ENCODE peak calls at places on chromosomes 13 and 19, in five cellular contexts. Z is HepG2, P is sigmoid colon, S is A549, E is heart left ventricle. F is an unnamed sample.
A peak's percentile ranks its signal among the peaks of the same experiment; 100 is the strongest.

GRCh38 chr19:56291857-56292256 is 19.3 kb downstream of the EDDM13 start:
- DNase-seq in Z (no peak), P (no peak), S (no peak), E (no peak), F (no peak)

GRCh38 chr19:1616875-1617274 is 11.6 kb upstream of the UQCR11 start:
- DNase-seq in Z (no peak), P (no peak), S (no peak), E (no peak), F (no peak)

GRCh38 chr13:80168089-80168850 is 172.7 kb downstream of the SPRY2 start:
- DNase-seq in Z (no peak), P (no peak), S (no peak), E (peak; percentile 9), F (no peak)

GRCh38 chr13:30551194-30551593 is 66.5 kb upstream of the USPL1 start:
- DNase-seq in Z (peak; percentile 29), P (no peak), S (no peak), E (no peak), F (no peak)

GRCh38 chr19:44596428-44597130 is 16.8 kb upstream of the IGSF23 start:
- DNase-seq in Z (peak; percentile 79), P (no peak), S (peak; percentile 68), E (no peak), F (no peak)

GRCh38 chr19:3250675-3251074 is 26.2 kb downstream of the CELF5 start:
- DNase-seq in Z (peak; percentile 13), P (no peak), S (no peak), E (no peak), F (no peak)

GRCh38 chr19:48591021-48591420 is 15.5 kb upstream of the SPACA4 start:
- DNase-seq in Z (no peak), P (no peak), S (no peak), E (no peak), F (no peak)

GRCh38 chr13:74191036-74191809 is 57.0 kb upstream of the KLF12 start:
- DNase-seq in Z (no peak), P (no peak), S (no peak), E (no peak), F (no peak)

GRCh38 chr13:77751513-77752456 is 54.3 kb downstream of the SLAIN1 start:
- DNase-seq in Z (peak; percentile 41), P (no peak), S (peak; percentile 6), E (peak; percentile 12), F (peak; percentile 17)

GRCh38 chr19:18541258-18541991 is 1.9 kb downstream of the FKBP8 start:
- DNase-seq in Z (no peak), P (no peak), S (no peak), E (no peak), F (no peak)

GRCh38 chr13:28059214-28059613 is 41.2 kb downstream of the FLT3 start:
- DNase-seq in Z (peak; percentile 48), P (no peak), S (peak; percentile 33), E (no peak), F (no peak)

GRCh38 chr13:79432086-79432485 is 26.0 kb upstream of the RBM26 start:
- DNase-seq in Z (no peak), P (no peak), S (no peak), E (no peak), F (no peak)

GRCh38 chr19:45340899-45341453 is 426 bp downstream of the KLC3 start:
- DNase-seq in Z (no peak), P (no peak), S (no peak), E (no peak), F (no peak)

GRCh38 chr13:112931028-112931934 is 37.7 kb upstream of the MCF2L start:
- DNase-seq in Z (peak; percentile 59), P (peak; percentile 47), S (peak; percentile 50), E (no peak), F (no peak)

GRCh38 chr19:30161770-30162169 is 210.4 kb upstream of the ZNF536 start:
- DNase-seq in Z (no peak), P (no peak), S (no peak), E (no peak), F (no peak)

GRCh38 chr19:6498294-6499036 is 3.6 kb downstream of the TUBB4A start:
- DNase-seq in Z (no peak), P (no peak), S (no peak), E (no peak), F (no peak)

GRCh38 chr13:30957258-30957943 is 24.9 kb downstream of the TEX26 start:
- DNase-seq in Z (no peak), P (no peak), S (no peak), E (no peak), F (no peak)

GRCh38 chr19:13974073-13974472 is 21.8 kb downstream of the DCAF15 start:
- DNase-seq in Z (no peak), P (no peak), S (no peak), E (no peak), F (no peak)

GRCh38 chr19:2167896-2168618 is 4.3 kb downstream of the DOT1L start:
- DNase-seq in Z (peak; percentile 24), P (peak; percentile 78), S (no peak), E (peak; percentile 85), F (peak; percentile 59)

GRCh38 chr13:93086329-93086728 is 140.3 kb upstream of the GPC6 start:
- DNase-seq in Z (peak; percentile 30), P (no peak), S (no peak), E (no peak), F (no peak)

GRCh38 chr19:14019100-14019499 is 8.8 kb upstream of the RLN3 start:
- DNase-seq in Z (no peak), P (no peak), S (no peak), E (no peak), F (no peak)

GRCh38 chr19:19113040-19113541 is 25.2 kb downstream of the TMEM161A start:
- DNase-seq in Z (peak; percentile 75), P (no peak), S (no peak), E (no peak), F (no peak)

GRCh38 chr13:99558570-99559180 is 57.4 kb downstream of the TM9SF2 start:
- DNase-seq in Z (peak; percentile 54), P (no peak), S (no peak), E (no peak), F (no peak)

GRCh38 chr13:63512095-63512494 is 2096.4 kb upstream of the PCDH20 start:
- DNase-seq in Z (no peak), P (no peak), S (no peak), E (no peak), F (no peak)

GRCh38 chr19:16002380-16002779 is 53.6 kb downstream of the OR10H4 start:
- DNase-seq in Z (no peak), P (no peak), S (no peak), E (no peak), F (no peak)

GRCh38 chr13:21434588-21434987 is 24.5 kb downstream of the ZDHHC20 start:
- DNase-seq in Z (no peak), P (no peak), S (no peak), E (no peak), F (no peak)
- H3K27ac ChIP-seq in Z (no peak overlapping the region), P (no peak overlapping the region), S (no peak overlapping the region), E (peak overlapping the region; percentile 79), F (no peak overlapping the region)

GRCh38 chr13:26423634-26424033 is 133.8 kb upstream of the WASF3 start:
- DNase-seq in Z (no peak), P (peak; percentile 92), S (no peak), E (peak; percentile 17), F (peak; percentile 66)

GRCh38 chr13:26424181-26424580 is 133.3 kb upstream of the WASF3 start:
- DNase-seq in Z (no peak), P (peak; percentile 66), S (no peak), E (peak; percentile 26), F (no peak)

GRCh38 chr13:26425439-26426358 is 131.8 kb upstream of the WASF3 start:
- DNase-seq in Z (peak; percentile 34), P (peak; percentile 72), S (no peak), E (no peak), F (peak; percentile 29)

GRCh38 chr13:26422036-26422435 is 135.4 kb upstream of the WASF3 start:
- DNase-seq in Z (no peak), P (no peak), S (no peak), E (no peak), F (no peak)

DNA sequence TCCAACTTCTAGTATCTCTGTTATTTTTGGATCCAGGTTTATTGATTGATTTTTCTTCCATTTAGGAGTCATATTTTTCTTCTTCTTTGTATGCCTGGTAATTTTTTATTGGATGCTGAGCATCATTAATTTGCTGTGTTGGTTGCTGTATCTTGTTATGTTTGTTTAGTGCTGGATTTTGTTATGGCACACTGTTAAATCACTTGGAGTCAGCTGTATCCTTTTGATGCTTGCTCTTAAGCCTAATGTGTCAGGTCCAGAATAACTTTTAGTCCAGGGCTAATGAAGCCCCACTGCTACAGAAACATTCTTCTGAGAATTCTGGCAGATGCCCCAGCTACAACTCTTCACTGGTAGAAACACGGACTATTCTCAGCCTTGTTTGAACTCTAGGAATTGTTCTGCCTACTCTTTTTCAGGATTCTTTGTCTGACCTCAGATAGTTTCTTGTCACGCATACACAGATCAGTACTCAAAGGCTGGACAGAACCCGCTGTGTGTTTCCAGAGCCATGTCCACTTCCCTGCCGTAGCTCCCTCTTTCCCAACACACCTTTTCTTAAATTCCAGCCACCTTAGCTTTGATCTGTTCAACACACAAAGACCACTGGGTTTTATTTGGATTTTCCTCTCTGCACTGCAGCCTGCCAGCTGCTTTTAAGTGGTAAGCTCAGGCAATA is 137.1 kb upstream of the WASF3 start:
- DNase-seq in Z (peak; percentile 36), P (no peak), S (no peak), E (no peak), F (no peak)
- TF ChIP-seq POLR2A in Z (no peak), P (no peak), S (no peak), E (no peak), F (no peak)

GRCh38 chr13:24146961-24147569 is 13.5 kb upstream of the SPATA13 start:
- DNase-seq in Z (no peak), P (no peak), S (no peak), E (no peak), F (no peak)
- H3K27ac ChIP-seq in Z (no peak overlapping the region), P (no peak overlapping the region), S (peak overlapping the region; percentile 26), E (no peak overlapping the region), F (no peak overlapping the region)

GRCh38 chr13:42040730-42041016 is 7.8 kb upstream of the DGKH start:
- DNase-seq in Z (no peak), P (no peak), S (no peak), E (no peak), F (no peak)

GRCh38 chr13:42038661-42039456 is 9.6 kb upstream of the DGKH start:
- DNase-seq in Z (no peak), P (no peak), S (no peak), E (no peak), F (peak; percentile 21)

GRCh38 chr13:42041017-42041683 is 7.3 kb upstream of the DGKH start:
- DNase-seq in Z (no peak), P (peak; percentile 74), S (peak; percentile 16), E (peak; percentile 66), F (peak; percentile 39)

GRCh38 chr13:42039457-42039945 is 8.9 kb upstream of the DGKH start:
- DNase-seq in Z (no peak), P (no peak), S (peak; percentile 20), E (no peak), F (peak; percentile 24)

GRCh38 chr13:42039946-42040729 is 8.3 kb upstream of the DGKH start:
- DNase-seq in Z (no peak), P (peak; percentile 97), S (peak; percentile 67), E (peak; percentile 95), F (peak; percentile 93)
- TF ChIP-seq POLR2A in Z (no peak), P (peak; percentile 18), S (peak; percentile 53), E (peak; percentile 48), F (peak; percentile 76)